ENCODE peak calls at places on chromosomes 5 and 9, in eight cellular contexts. One of them, this sample, is unnamed.

GRCh38 chr5:148666353-148666752 is 12.0 kb upstream of the HTR4 start:
- DNase-seq in MM.1S: no peak
- DNase-seq in GM23248: peak
- DNase-seq in PC-3: peak
- DNase-seq in OCI-LY7: no peak
- DNase-seq in neural progenitor cell: peak
- DNase-seq in HCT116: no peak
- DNase-seq in hepatocyte: no peak
- DNase-seq in this sample: peak

GRCh38 chr5:125700380-125700856 is 722.8 kb upstream of the GRAMD2B start:
- DNase-seq in neural progenitor cell: peak
- DNase-seq in PC-3: peak
- DNase-seq in HCT116: no peak
- DNase-seq in MM.1S: no peak
- DNase-seq in OCI-LY7: no peak
- DNase-seq in hepatocyte: peak
- DNase-seq in GM23248: no peak
- DNase-seq in this sample: no peak

GRCh38 chr5:1202026-1202797 is 817 bp downstream of the SLC6A19 start:
- DNase-seq in neural progenitor cell: no peak
- DNase-seq in HCT116: no peak
- DNase-seq in MM.1S: no peak
- DNase-seq in PC-3: no peak
- DNase-seq in OCI-LY7: no peak
- DNase-seq in hepatocyte: no peak
- DNase-seq in GM23248: no peak
- DNase-seq in this sample: no peak

GRCh38 chr5:150599917-150600511 is 40.4 kb upstream of the SYNPO start:
- DNase-seq in GM23248: peak
- DNase-seq in hepatocyte: peak
- DNase-seq in MM.1S: no peak
- DNase-seq in neural progenitor cell: no peak
- DNase-seq in OCI-LY7: no peak
- DNase-seq in HCT116: no peak
- DNase-seq in PC-3: peak
- DNase-seq in this sample: no peak

GRCh38 chr5:62395210-62395950 is 8.3 kb downstream of the DIMT1 start:
- DNase-seq in neural progenitor cell: no peak
- DNase-seq in PC-3: peak
- DNase-seq in GM23248: peak
- DNase-seq in HCT116: no peak
- DNase-seq in OCI-LY7: no peak
- DNase-seq in hepatocyte: no peak
- DNase-seq in MM.1S: no peak
- DNase-seq in this sample: no peak

GRCh38 chr5:126971455-126972019 is 58.8 kb downstream of the MARCHF3 start:
- DNase-seq in PC-3: no peak
- DNase-seq in neural progenitor cell: no peak
- DNase-seq in hepatocyte: no peak
- DNase-seq in OCI-LY7: no peak
- DNase-seq in MM.1S: no peak
- DNase-seq in GM23248: no peak
- DNase-seq in HCT116: no peak
- DNase-seq in this sample: no peak

GRCh38 chr9:72703574-72703973 is 182.2 kb downstream of the TMC1 start:
- DNase-seq in PC-3: no peak
- DNase-seq in MM.1S: peak
- DNase-seq in OCI-LY7: no peak
- DNase-seq in neural progenitor cell: no peak
- DNase-seq in GM23248: peak
- DNase-seq in HCT116: no peak
- DNase-seq in hepatocyte: no peak
- DNase-seq in this sample: no peak

GRCh38 chr5:33829430-33829829 is 62.4 kb downstream of the ADAMTS12 start:
- DNase-seq in GM23248: no peak
- DNase-seq in PC-3: no peak
- DNase-seq in hepatocyte: no peak
- DNase-seq in OCI-LY7: no peak
- DNase-seq in MM.1S: no peak
- DNase-seq in neural progenitor cell: no peak
- DNase-seq in HCT116: no peak
- DNase-seq in this sample: no peak

GRCh38 chr9:114613087-114613486 is 2.0 kb downstream of the TMEM268 start:
- DNase-seq in OCI-LY7: peak
- DNase-seq in hepatocyte: no peak
- DNase-seq in neural progenitor cell: no peak
- DNase-seq in PC-3: no peak
- DNase-seq in HCT116: no peak
- DNase-seq in GM23248: no peak
- DNase-seq in MM.1S: peak
- DNase-seq in this sample: no peak

GRCh38 chr9:134566936-134567335 is 74.7 kb upstream of the COL5A1 start:
- DNase-seq in hepatocyte: peak
- DNase-seq in OCI-LY7: no peak
- DNase-seq in neural progenitor cell: no peak
- DNase-seq in MM.1S: no peak
- DNase-seq in HCT116: no peak
- DNase-seq in GM23248: no peak
- DNase-seq in PC-3: no peak
- DNase-seq in this sample: no peak

GRCh38 chr9:117720555-117720954 is 16.4 kb downstream of the TLR4 start:
- DNase-seq in MM.1S: no peak
- DNase-seq in PC-3: no peak
- DNase-seq in hepatocyte: peak
- DNase-seq in HCT116: no peak
- DNase-seq in GM23248: peak
- DNase-seq in neural progenitor cell: no peak
- DNase-seq in OCI-LY7: no peak
- DNase-seq in this sample: no peak

GRCh38 chr9:124293712-124294504 is 36.2 kb downstream of the NEK6 start:
- DNase-seq in MM.1S: no peak
- DNase-seq in PC-3: peak
- DNase-seq in neural progenitor cell: no peak
- DNase-seq in OCI-LY7: peak
- DNase-seq in hepatocyte: no peak
- DNase-seq in HCT116: no peak
- DNase-seq in GM23248: peak
- DNase-seq in this sample: no peak

GRCh38 chr9:109117856-109118801 is 1.6 kb downstream of the TMEM245 start:
- DNase-seq in PC-3: peak
- DNase-seq in OCI-LY7: peak
- DNase-seq in HCT116: no peak
- DNase-seq in neural progenitor cell: peak
- DNase-seq in GM23248: peak
- DNase-seq in MM.1S: no peak
- DNase-seq in hepatocyte: peak
- DNase-seq in this sample: peak

DNA sequence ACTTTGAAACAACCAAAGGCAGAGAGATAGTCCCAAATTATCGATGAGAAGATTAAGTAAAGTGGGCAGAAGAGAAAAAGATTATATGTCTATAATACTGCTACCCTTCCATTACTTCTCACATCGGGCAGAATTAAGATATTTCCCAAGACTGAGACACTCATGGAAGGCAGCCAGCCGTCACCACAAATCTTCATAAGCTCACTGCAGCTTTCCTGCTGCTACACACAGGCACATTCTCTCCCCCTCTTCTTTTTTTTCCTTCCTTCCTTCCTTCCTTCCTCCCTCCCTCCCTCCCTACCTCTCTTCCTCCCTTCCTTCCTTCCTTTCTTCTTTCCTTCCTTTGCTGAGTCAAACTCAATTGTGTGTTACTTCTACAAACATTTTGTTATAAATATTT is 58.7 kb upstream of the SPATA31C2 start:
- DNase-seq in PC-3: peak
- DNase-seq in HCT116: no peak
- DNase-seq in MM.1S: no peak
- DNase-seq in GM23248: peak
- DNase-seq in OCI-LY7: no peak
- DNase-seq in hepatocyte: peak
- DNase-seq in neural progenitor cell: no peak
- DNase-seq in this sample: no peak
- TF ChIP-seq EZH2phosphoT487 in PC-3: no peak
- TF ChIP-seq EZH2phosphoT487 in HCT116: no peak
- TF ChIP-seq EZH2phosphoT487 in MM.1S: no peak
- TF ChIP-seq EZH2phosphoT487 in GM23248: no peak
- TF ChIP-seq EZH2phosphoT487 in OCI-LY7: no peak
- TF ChIP-seq EZH2phosphoT487 in hepatocyte: no peak
- TF ChIP-seq EZH2phosphoT487 in neural progenitor cell: no peak
- TF ChIP-seq EZH2phosphoT487 in this sample: no peak

GRCh38 chr5:167011196-167011595 is 1280.2 kb upstream of the WWC1 start:
- DNase-seq in hepatocyte: no peak
- DNase-seq in OCI-LY7: no peak
- DNase-seq in GM23248: no peak
- DNase-seq in HCT116: no peak
- DNase-seq in MM.1S: no peak
- DNase-seq in neural progenitor cell: no peak
- DNase-seq in PC-3: no peak
- DNase-seq in this sample: no peak

GRCh38 chr5:167014657-167015056 is 1276.8 kb upstream of the WWC1 start:
- DNase-seq in neural progenitor cell: no peak
- DNase-seq in MM.1S: no peak
- DNase-seq in GM23248: no peak
- DNase-seq in HCT116: no peak
- DNase-seq in hepatocyte: no peak
- DNase-seq in OCI-LY7: no peak
- DNase-seq in PC-3: no peak
- DNase-seq in this sample: no peak

GRCh38 chr5:167012281-167013034 is 1279.0 kb upstream of the WWC1 start:
- DNase-seq in HCT116: no peak
- DNase-seq in neural progenitor cell: no peak
- DNase-seq in PC-3: no peak
- DNase-seq in OCI-LY7: no peak
- DNase-seq in MM.1S: no peak
- DNase-seq in hepatocyte: no peak
- DNase-seq in GM23248: no peak
- DNase-seq in this sample: no peak
- TF ChIP-seq EZH2phosphoT487 in HCT116: no peak
- TF ChIP-seq EZH2phosphoT487 in neural progenitor cell: no peak
- TF ChIP-seq EZH2phosphoT487 in PC-3: no peak
- TF ChIP-seq EZH2phosphoT487 in OCI-LY7: no peak
- TF ChIP-seq EZH2phosphoT487 in MM.1S: no peak
- TF ChIP-seq EZH2phosphoT487 in hepatocyte: no peak
- TF ChIP-seq EZH2phosphoT487 in GM23248: no peak
- TF ChIP-seq EZH2phosphoT487 in this sample: no peak

GRCh38 chr9:129678844-129679243 is 13.4 kb downstream of the PRRX2 start:
- DNase-seq in HCT116: no peak
- DNase-seq in PC-3: no peak
- DNase-seq in MM.1S: no peak
- DNase-seq in GM23248: no peak
- DNase-seq in neural progenitor cell: no peak
- DNase-seq in OCI-LY7: no peak
- DNase-seq in hepatocyte: no peak
- DNase-seq in this sample: no peak

GRCh38 chr9:129676287-129676686 is 10.8 kb downstream of the PRRX2 start:
- DNase-seq in HCT116: no peak
- DNase-seq in MM.1S: no peak
- DNase-seq in OCI-LY7: no peak
- DNase-seq in PC-3: no peak
- DNase-seq in neural progenitor cell: no peak
- DNase-seq in hepatocyte: no peak
- DNase-seq in GM23248: no peak
- DNase-seq in this sample: no peak

GRCh38 chr9:129675656-129676055 is 10.2 kb downstream of the PRRX2 start:
- DNase-seq in PC-3: no peak
- DNase-seq in OCI-LY7: no peak
- DNase-seq in GM23248: peak
- DNase-seq in hepatocyte: peak
- DNase-seq in MM.1S: no peak
- DNase-seq in neural progenitor cell: no peak
- DNase-seq in HCT116: no peak
- DNase-seq in this sample: no peak

GRCh38 chr9:129676970-129677369 is 11.5 kb downstream of the PRRX2 start:
- DNase-seq in neural progenitor cell: no peak
- DNase-seq in PC-3: no peak
- DNase-seq in hepatocyte: no peak
- DNase-seq in GM23248: peak
- DNase-seq in OCI-LY7: no peak
- DNase-seq in HCT116: no peak
- DNase-seq in MM.1S: no peak
- DNase-seq in this sample: no peak

DNA sequence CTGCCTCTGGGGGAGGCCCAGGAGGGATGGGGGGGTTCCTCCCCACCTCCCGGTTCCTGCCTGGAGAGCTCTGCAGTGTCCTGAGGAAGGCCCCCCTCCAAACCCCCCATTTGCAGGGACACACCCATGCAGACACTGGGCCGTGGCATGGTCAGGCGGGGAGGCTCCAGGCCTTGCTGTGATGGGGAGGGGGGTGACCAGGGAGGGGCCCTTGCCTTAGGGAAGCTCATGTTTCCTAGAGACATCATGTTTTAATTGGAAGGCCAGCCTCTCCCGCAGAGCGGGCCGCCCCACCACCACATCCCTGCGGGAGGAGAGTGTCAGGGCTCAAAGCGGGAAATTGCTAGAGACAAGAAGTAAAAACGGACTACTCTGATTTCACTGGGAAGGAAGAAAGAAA is 12.0 kb downstream of the PRRX2 start:
- DNase-seq in PC-3: no peak
- DNase-seq in MM.1S: no peak
- DNase-seq in GM23248: no peak
- DNase-seq in OCI-LY7: no peak
- DNase-seq in neural progenitor cell: peak
- DNase-seq in HCT116: no peak
- DNase-seq in hepatocyte: no peak
- DNase-seq in this sample: no peak
- TF ChIP-seq EZH2phosphoT487 in PC-3: no peak
- TF ChIP-seq EZH2phosphoT487 in MM.1S: no peak
- TF ChIP-seq EZH2phosphoT487 in GM23248: no peak
- TF ChIP-seq EZH2phosphoT487 in OCI-LY7: no peak
- TF ChIP-seq EZH2phosphoT487 in neural progenitor cell: no peak
- TF ChIP-seq EZH2phosphoT487 in HCT116: no peak
- TF ChIP-seq EZH2phosphoT487 in hepatocyte: no peak
- TF ChIP-seq EZH2phosphoT487 in this sample: no peak

GRCh38 chr5:14686517-14686916 is 22.0 kb downstream of the OTULIN start:
- DNase-seq in HCT116: no peak
- DNase-seq in hepatocyte: no peak
- DNase-seq in MM.1S: no peak
- DNase-seq in PC-3: no peak
- DNase-seq in neural progenitor cell: no peak
- DNase-seq in OCI-LY7: no peak
- DNase-seq in GM23248: no peak
- DNase-seq in this sample: no peak

GRCh38 chr5:14687023-14687665 is 22.6 kb downstream of the OTULIN start:
- DNase-seq in OCI-LY7: no peak
- DNase-seq in HCT116: no peak
- DNase-seq in GM23248: peak
- DNase-seq in PC-3: no peak
- DNase-seq in hepatocyte: no peak
- DNase-seq in neural progenitor cell: no peak
- DNase-seq in MM.1S: no peak
- DNase-seq in this sample: no peak

GRCh38 chr5:14684757-14685156 is 20.2 kb downstream of the OTULIN start:
- DNase-seq in OCI-LY7: no peak
- DNase-seq in hepatocyte: no peak
- DNase-seq in MM.1S: no peak
- DNase-seq in neural progenitor cell: no peak
- DNase-seq in HCT116: no peak
- DNase-seq in GM23248: no peak
- DNase-seq in PC-3: no peak
- DNase-seq in this sample: no peak

GRCh38 chr5:14683906-14684455 is 19.5 kb downstream of the OTULIN start:
- DNase-seq in GM23248: no peak
- DNase-seq in PC-3: no peak
- DNase-seq in neural progenitor cell: no peak
- DNase-seq in HCT116: no peak
- DNase-seq in OCI-LY7: no peak
- DNase-seq in hepatocyte: no peak
- DNase-seq in MM.1S: no peak
- DNase-seq in this sample: no peak

GRCh38 chr5:14685757-14686156 is 21.2 kb downstream of the OTULIN start:
- DNase-seq in OCI-LY7: peak
- DNase-seq in hepatocyte: peak
- DNase-seq in HCT116: peak
- DNase-seq in neural progenitor cell: peak
- DNase-seq in MM.1S: peak
- DNase-seq in PC-3: peak
- DNase-seq in GM23248: peak
- DNase-seq in this sample: peak
- TF ChIP-seq EZH2phosphoT487 in OCI-LY7: no peak
- TF ChIP-seq EZH2phosphoT487 in hepatocyte: no peak
- TF ChIP-seq EZH2phosphoT487 in HCT116: no peak
- TF ChIP-seq EZH2phosphoT487 in neural progenitor cell: no peak
- TF ChIP-seq EZH2phosphoT487 in MM.1S: no peak
- TF ChIP-seq EZH2phosphoT487 in PC-3: no peak
- TF ChIP-seq EZH2phosphoT487 in GM23248: no peak
- TF ChIP-seq EZH2phosphoT487 in this sample: no peak

This sample was measured in GM23338.